ENCODE peak calls at places on chromosomes 5 and 9, in four cellular contexts. One of them, this sample, is unnamed.

GRCh38 chr9:74379718-74380117 is 117.4 kb upstream of the RORB start:
- DNase-seq in stomach: peak
- DNase-seq in IMR-90: no peak
- DNase-seq in GM23338: peak
- DNase-seq in this sample: no peak

GRCh38 chr9:97555164-97555563 is 53.7 kb downstream of the TMOD1 start:
- DNase-seq in stomach: no peak
- DNase-seq in IMR-90: peak
- DNase-seq in GM23338: no peak
- DNase-seq in this sample: peak

GRCh38 chr9:134010774-134011173 is 14.5 kb upstream of the BRD3OS start:
- DNase-seq in stomach: peak
- DNase-seq in IMR-90: no peak
- DNase-seq in GM23338: no peak
- DNase-seq in this sample: no peak

GRCh38 chr5:54470677-54471076 is 15.2 kb downstream of the HSPB3 start:
- DNase-seq in stomach: no peak
- DNase-seq in IMR-90: peak
- DNase-seq in GM23338: no peak
- DNase-seq in this sample: peak

GRCh38 chr5:116154252-116154651 is 69.4 kb downstream of the COMMD10 start:
- DNase-seq in stomach: no peak
- DNase-seq in IMR-90: no peak
- DNase-seq in GM23338: no peak
- DNase-seq in this sample: no peak

GRCh38 chr9:1173211-1173610 is 123.1 kb downstream of the DMRT2 start:
- DNase-seq in stomach: no peak
- DNase-seq in IMR-90: no peak
- DNase-seq in GM23338: no peak
- DNase-seq in this sample: no peak

GRCh38 chr9:117073539-117074336 is 341.1 kb downstream of the ASTN2 start:
- DNase-seq in stomach: no peak
- DNase-seq in IMR-90: no peak
- DNase-seq in GM23338: peak
- DNase-seq in this sample: peak

GRCh38 chr5:154370730-154371334 is 75.0 kb upstream of the SAP30L start:
- DNase-seq in stomach: no peak
- DNase-seq in IMR-90: no peak
- DNase-seq in GM23338: no peak
- DNase-seq in this sample: no peak

GRCh38 chr5:79070002-79070567 is 518 bp downstream of the BHMT2 start:
- DNase-seq in stomach: no peak
- DNase-seq in IMR-90: peak
- DNase-seq in GM23338: peak
- DNase-seq in this sample: peak

GRCh38 chr9:4501147-4501507 is 10.9 kb downstream of the SLC1A1 start:
- DNase-seq in stomach: no peak
- DNase-seq in IMR-90: no peak
- DNase-seq in GM23338: no peak
- DNase-seq in this sample: no peak

GRCh38 chr5:93571111-93571977 is 9.7 kb downstream of the NR2F1-AS1 start:
- DNase-seq in stomach: no peak
- DNase-seq in IMR-90: no peak
- DNase-seq in GM23338: peak
- DNase-seq in this sample: no peak

GRCh38 chr5:93570294-93571110 is 10.5 kb downstream of the NR2F1-AS1 start:
- DNase-seq in stomach: no peak
- DNase-seq in IMR-90: no peak
- DNase-seq in GM23338: peak
- DNase-seq in this sample: no peak

GRCh38 chr5:93573627-93573974 is 7.4 kb downstream of the NR2F1-AS1 start:
- DNase-seq in stomach: no peak
- DNase-seq in IMR-90: no peak
- DNase-seq in GM23338: peak
- DNase-seq in this sample: no peak

GRCh38 chr5:93572773-93573626 is 8.0 kb downstream of the NR2F1-AS1 start:
- DNase-seq in stomach: no peak
- DNase-seq in IMR-90: no peak
- DNase-seq in GM23338: peak
- DNase-seq in this sample: peak

DNA sequence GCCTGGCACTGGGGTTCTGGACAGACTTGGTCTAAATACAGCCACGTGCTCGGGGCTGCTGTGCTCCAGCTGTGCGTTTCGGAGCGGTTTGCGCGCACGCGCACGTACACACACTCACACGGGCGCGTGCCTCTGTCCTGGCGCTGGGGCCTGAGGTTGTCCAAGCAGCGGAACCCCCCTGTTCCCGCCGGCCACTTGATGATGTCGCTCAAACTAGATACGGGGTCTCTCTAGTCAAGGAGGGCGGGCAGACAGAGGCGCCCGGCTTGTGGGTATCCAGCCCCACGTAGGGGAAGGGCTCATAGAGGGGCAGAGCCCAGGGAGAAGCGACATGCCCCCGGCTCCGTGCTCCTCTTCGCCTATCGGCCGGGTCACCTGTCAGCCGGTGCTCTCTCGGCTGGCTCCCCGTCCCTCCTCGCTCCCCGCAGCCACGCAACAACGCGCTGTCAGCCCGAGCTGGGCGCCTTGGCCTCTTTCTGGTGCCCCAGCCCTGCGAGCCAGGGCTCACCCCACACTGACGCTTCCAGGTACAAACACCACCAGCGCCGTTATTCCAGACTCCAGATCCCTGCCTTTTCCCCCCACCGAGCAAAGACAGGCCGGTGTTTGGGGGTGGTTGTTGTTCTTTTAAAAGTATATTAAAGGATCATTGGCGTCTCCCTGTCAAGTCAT is 8.8 kb downstream of the NR2F1-AS1 start:
- DNase-seq in stomach: no peak
- DNase-seq in IMR-90: no peak
- DNase-seq in GM23338: peak
- DNase-seq in this sample: no peak
- H3K4me3 ChIP-seq in stomach: peak
- H3K4me3 ChIP-seq in IMR-90: no peak
- H3K4me3 ChIP-seq in GM23338: peak
- H3K4me3 ChIP-seq in this sample: peak

GRCh38 chr9:135958485-135958884 is 2.7 kb downstream of the UBAC1 start:
- DNase-seq in stomach: no peak
- DNase-seq in IMR-90: no peak
- DNase-seq in GM23338: no peak
- DNase-seq in this sample: no peak

GRCh38 chr9:135959814-135960213 is 1.4 kb downstream of the UBAC1 start:
- DNase-seq in stomach: no peak
- DNase-seq in IMR-90: no peak
- DNase-seq in GM23338: no peak
- DNase-seq in this sample: no peak

GRCh38 chr9:135955981-135956797 is 5.0 kb downstream of the UBAC1 start:
- DNase-seq in stomach: no peak
- DNase-seq in IMR-90: no peak
- DNase-seq in GM23338: no peak
- DNase-seq in this sample: no peak

GRCh38 chr9:135956798-135957166 is 4.4 kb downstream of the UBAC1 start:
- DNase-seq in stomach: no peak
- DNase-seq in IMR-90: no peak
- DNase-seq in GM23338: no peak
- DNase-seq in this sample: no peak

DNA sequence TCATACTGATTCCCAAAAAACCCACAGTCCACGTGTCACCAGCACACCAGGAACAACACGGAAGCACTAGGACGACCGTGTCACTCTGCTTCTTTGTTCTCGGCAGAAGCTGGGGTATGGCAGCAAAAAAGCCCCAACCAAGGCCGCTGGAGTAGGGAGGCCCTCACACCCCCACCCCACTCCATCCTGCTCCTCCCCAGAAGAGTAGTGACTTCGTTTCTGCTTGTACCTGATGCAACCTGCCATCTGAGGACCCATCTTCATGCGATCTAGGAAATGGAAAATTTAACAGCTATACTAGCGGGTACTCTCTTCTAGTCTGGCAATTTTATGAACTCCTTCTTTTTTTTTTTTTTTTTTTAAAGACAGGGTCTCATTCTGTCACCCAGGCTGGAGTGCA is 3.7 kb downstream of the UBAC1 start:
- DNase-seq in stomach: no peak
- DNase-seq in IMR-90: no peak
- DNase-seq in GM23338: no peak
- DNase-seq in this sample: no peak
- TF ChIP-seq CTCF in stomach: no peak
- TF ChIP-seq CTCF in IMR-90: no peak
- TF ChIP-seq CTCF in GM23338: no peak
- TF ChIP-seq CTCF in this sample: no peak

GRCh38 chr9:79661926-79662552 is 90.3 kb downstream of the TLE4 start:
- DNase-seq in stomach: no peak
- DNase-seq in IMR-90: no peak
- DNase-seq in GM23338: no peak
- DNase-seq in this sample: no peak
- H3K4me3 ChIP-seq in stomach: no peak
- H3K4me3 ChIP-seq in IMR-90: no peak
- H3K4me3 ChIP-seq in GM23338: peak
- H3K4me3 ChIP-seq in this sample: no peak

GRCh38 chr5:77775773-77776605 is at the start of gene TBCA:
- DNase-seq in stomach: peak
- DNase-seq in IMR-90: peak
- DNase-seq in GM23338: peak
- DNase-seq in this sample: peak
- TF ChIP-seq CTCF in stomach: no peak
- TF ChIP-seq CTCF in IMR-90: peak
- TF ChIP-seq CTCF in GM23338: no peak
- TF ChIP-seq CTCF in this sample: no peak

DNA sequence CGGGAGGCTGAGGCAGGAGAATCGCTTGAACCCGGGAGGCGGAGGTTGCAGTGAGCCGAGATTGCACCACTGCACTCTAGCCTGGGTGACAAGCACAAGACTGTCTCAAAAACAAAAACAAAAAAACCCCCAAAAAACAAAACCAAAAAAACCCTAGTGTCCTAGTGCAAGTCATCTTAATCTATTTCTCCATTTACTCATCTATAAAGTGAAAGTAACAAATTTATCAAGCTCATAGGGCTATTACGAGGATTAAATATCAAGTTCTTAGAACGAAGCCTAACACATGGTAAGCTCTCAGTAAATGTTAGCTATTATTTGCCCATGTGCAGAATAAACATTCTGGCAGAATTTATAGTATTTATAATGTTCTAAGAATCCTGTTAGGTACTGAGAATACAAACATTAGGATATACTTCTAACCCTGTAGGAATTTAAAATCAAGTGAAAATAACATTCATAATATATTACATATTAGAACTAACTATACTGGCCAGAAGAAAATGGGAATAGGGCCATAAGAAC is 45.0 kb downstream of the GOLPH3 start:
- DNase-seq in stomach: no peak
- DNase-seq in IMR-90: no peak
- DNase-seq in GM23338: no peak
- DNase-seq in this sample: no peak
- H3K4me3 ChIP-seq in stomach: no peak
- H3K4me3 ChIP-seq in IMR-90: no peak
- H3K4me3 ChIP-seq in GM23338: no peak
- H3K4me3 ChIP-seq in this sample: no peak

GRCh38 chr9:12667892-12668291 is 25.3 kb upstream of the TYRP1 start:
- DNase-seq in stomach: no peak
- DNase-seq in IMR-90: no peak
- DNase-seq in GM23338: no peak
- DNase-seq in this sample: no peak

DNA sequence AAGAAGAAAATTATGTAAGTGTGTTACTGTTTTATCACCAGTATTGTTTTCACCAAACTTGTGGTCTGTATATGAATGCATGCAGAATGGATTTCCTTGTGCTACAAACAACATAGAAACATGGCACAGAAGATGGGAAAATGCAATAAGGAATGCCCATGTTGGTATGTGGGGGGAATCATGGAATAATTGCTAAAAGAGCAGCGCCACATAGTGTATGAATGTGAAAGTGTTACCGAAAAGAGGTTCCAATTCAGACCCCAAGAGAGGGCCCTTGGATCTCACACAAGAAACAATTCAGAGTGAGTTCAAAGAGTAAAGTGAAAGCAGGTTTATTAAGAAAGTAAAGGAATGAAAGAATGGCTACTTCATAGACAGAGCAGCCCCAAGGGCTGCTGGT is 26.4 kb upstream of the TYRP1 start:
- DNase-seq in stomach: no peak
- DNase-seq in IMR-90: no peak
- DNase-seq in GM23338: peak
- DNase-seq in this sample: peak
- TF ChIP-seq CTCF in stomach: no peak
- TF ChIP-seq CTCF in IMR-90: peak
- TF ChIP-seq CTCF in GM23338: peak
- TF ChIP-seq CTCF in this sample: peak